ENCODE peak calls at places on chromosome 11, in eight cellular contexts. One of them, this sample, is unnamed.

GRCh38 chr11:134170909-134171281 is 52.9 kb downstream of the NCAPD3 start:
- DNase-seq in left ventricle myocardium inferior: no peak
- DNase-seq in ACHN: no peak
- DNase-seq in AG08396: peak
- DNase-seq in heart left ventricle: no peak
- DNase-seq in nephron progenitor cell: no peak
- DNase-seq in stimulated activated CD8-positive, alpha-beta memory T cell treated with anti-CD3 and anti-CD28 coated beads, Interleukin-4, amount 100 ng/mL, for 1 hour: no peak
- DNase-seq in SW 1271: no peak
- DNase-seq in this sample: no peak

GRCh38 chr11:75033916-75034315 is 45.2 kb downstream of the NEU3 start:
- DNase-seq in left ventricle myocardium inferior: no peak
- DNase-seq in ACHN: no peak
- DNase-seq in AG08396: no peak
- DNase-seq in heart left ventricle: no peak
- DNase-seq in nephron progenitor cell: no peak
- DNase-seq in stimulated activated CD8-positive, alpha-beta memory T cell treated with anti-CD3 and anti-CD28 coated beads, Interleukin-4, amount 100 ng/mL, for 1 hour: no peak
- DNase-seq in SW 1271: no peak
- DNase-seq in this sample: no peak

GRCh38 chr11:19251577-19251976 is 10.8 kb upstream of the E2F8 start:
- DNase-seq in left ventricle myocardium inferior: no peak
- DNase-seq in ACHN: no peak
- DNase-seq in AG08396: no peak
- DNase-seq in heart left ventricle: no peak
- DNase-seq in nephron progenitor cell: no peak
- DNase-seq in stimulated activated CD8-positive, alpha-beta memory T cell treated with anti-CD3 and anti-CD28 coated beads, Interleukin-4, amount 100 ng/mL, for 1 hour: no peak
- DNase-seq in SW 1271: no peak
- DNase-seq in this sample: no peak

GRCh38 chr11:67524480-67524808 is 1.2 kb upstream of the CABP2 start:
- DNase-seq in left ventricle myocardium inferior: no peak
- DNase-seq in ACHN: no peak
- DNase-seq in AG08396: no peak
- DNase-seq in heart left ventricle: no peak
- DNase-seq in nephron progenitor cell: no peak
- DNase-seq in stimulated activated CD8-positive, alpha-beta memory T cell treated with anti-CD3 and anti-CD28 coated beads, Interleukin-4, amount 100 ng/mL, for 1 hour: no peak
- DNase-seq in SW 1271: no peak
- DNase-seq in this sample: no peak

GRCh38 chr11:20248345-20248744 is 88.1 kb upstream of the DBX1 start:
- DNase-seq in left ventricle myocardium inferior: no peak
- DNase-seq in ACHN: no peak
- DNase-seq in AG08396: no peak
- DNase-seq in heart left ventricle: no peak
- DNase-seq in nephron progenitor cell: no peak
- DNase-seq in stimulated activated CD8-positive, alpha-beta memory T cell treated with anti-CD3 and anti-CD28 coated beads, Interleukin-4, amount 100 ng/mL, for 1 hour: no peak
- DNase-seq in SW 1271: no peak
- DNase-seq in this sample: no peak

GRCh38 chr11:89184021-89184420 is 6.3 kb downstream of the TYR start:
- DNase-seq in left ventricle myocardium inferior: no peak
- DNase-seq in ACHN: no peak
- DNase-seq in AG08396: peak
- DNase-seq in heart left ventricle: no peak
- DNase-seq in nephron progenitor cell: no peak
- DNase-seq in stimulated activated CD8-positive, alpha-beta memory T cell treated with anti-CD3 and anti-CD28 coated beads, Interleukin-4, amount 100 ng/mL, for 1 hour: no peak
- DNase-seq in SW 1271: no peak
- DNase-seq in this sample: no peak

GRCh38 chr11:16815047-16815767 is 76.8 kb downstream of the C11orf58 start:
- DNase-seq in left ventricle myocardium inferior: peak
- DNase-seq in ACHN: no peak
- DNase-seq in AG08396: peak
- DNase-seq in heart left ventricle: no peak
- DNase-seq in nephron progenitor cell: peak
- DNase-seq in stimulated activated CD8-positive, alpha-beta memory T cell treated with anti-CD3 and anti-CD28 coated beads, Interleukin-4, amount 100 ng/mL, for 1 hour: no peak
- DNase-seq in SW 1271: no peak
- DNase-seq in this sample: no peak

GRCh38 chr11:83073248-83073647 is 1.6 kb upstream of the RAB30 start:
- DNase-seq in left ventricle myocardium inferior: no peak
- DNase-seq in ACHN: no peak
- DNase-seq in AG08396: no peak
- DNase-seq in heart left ventricle: no peak
- DNase-seq in nephron progenitor cell: no peak
- DNase-seq in stimulated activated CD8-positive, alpha-beta memory T cell treated with anti-CD3 and anti-CD28 coated beads, Interleukin-4, amount 100 ng/mL, for 1 hour: no peak
- DNase-seq in SW 1271: no peak
- DNase-seq in this sample: no peak

GRCh38 chr11:43947003-43947500 is 4.6 kb downstream of the C11orf96 start:
- DNase-seq in left ventricle myocardium inferior: no peak
- DNase-seq in ACHN: peak
- DNase-seq in AG08396: peak
- DNase-seq in heart left ventricle: no peak
- DNase-seq in nephron progenitor cell: peak
- DNase-seq in stimulated activated CD8-positive, alpha-beta memory T cell treated with anti-CD3 and anti-CD28 coated beads, Interleukin-4, amount 100 ng/mL, for 1 hour: no peak
- DNase-seq in SW 1271: peak
- DNase-seq in this sample: no peak

GRCh38 chr11:128367573-128367972 is 219.8 kb downstream of the ETS1 start:
- DNase-seq in left ventricle myocardium inferior: no peak
- DNase-seq in ACHN: no peak
- DNase-seq in AG08396: no peak
- DNase-seq in heart left ventricle: no peak
- DNase-seq in nephron progenitor cell: no peak
- DNase-seq in stimulated activated CD8-positive, alpha-beta memory T cell treated with anti-CD3 and anti-CD28 coated beads, Interleukin-4, amount 100 ng/mL, for 1 hour: no peak
- DNase-seq in SW 1271: no peak
- DNase-seq in this sample: no peak

GRCh38 chr11:119643878-119644225 is 85.1 kb downstream of the NECTIN1 start:
- DNase-seq in left ventricle myocardium inferior: no peak
- DNase-seq in ACHN: no peak
- DNase-seq in AG08396: no peak
- DNase-seq in heart left ventricle: no peak
- DNase-seq in nephron progenitor cell: no peak
- DNase-seq in stimulated activated CD8-positive, alpha-beta memory T cell treated with anti-CD3 and anti-CD28 coated beads, Interleukin-4, amount 100 ng/mL, for 1 hour: no peak
- DNase-seq in SW 1271: no peak
- DNase-seq in this sample: no peak

GRCh38 chr11:15473954-15474837 is 359.5 kb downstream of the INSC start:
- DNase-seq in left ventricle myocardium inferior: no peak
- DNase-seq in ACHN: no peak
- DNase-seq in AG08396: no peak
- DNase-seq in heart left ventricle: no peak
- DNase-seq in nephron progenitor cell: no peak
- DNase-seq in stimulated activated CD8-positive, alpha-beta memory T cell treated with anti-CD3 and anti-CD28 coated beads, Interleukin-4, amount 100 ng/mL, for 1 hour: no peak
- DNase-seq in SW 1271: no peak
- DNase-seq in this sample: no peak

GRCh38 chr11:31817054-31817620 is 6.0 kb upstream of the PAX6 start:
- DNase-seq in left ventricle myocardium inferior: no peak
- DNase-seq in ACHN: peak
- DNase-seq in AG08396: peak
- DNase-seq in heart left ventricle: no peak
- DNase-seq in nephron progenitor cell: peak
- DNase-seq in stimulated activated CD8-positive, alpha-beta memory T cell treated with anti-CD3 and anti-CD28 coated beads, Interleukin-4, amount 100 ng/mL, for 1 hour: no peak
- DNase-seq in SW 1271: no peak
- DNase-seq in this sample: no peak

GRCh38 chr11:48025983-48026340 is 45.6 kb downstream of the PTPRJ start:
- DNase-seq in left ventricle myocardium inferior: no peak
- DNase-seq in ACHN: no peak
- DNase-seq in AG08396: no peak
- DNase-seq in heart left ventricle: no peak
- DNase-seq in nephron progenitor cell: no peak
- DNase-seq in stimulated activated CD8-positive, alpha-beta memory T cell treated with anti-CD3 and anti-CD28 coated beads, Interleukin-4, amount 100 ng/mL, for 1 hour: no peak
- DNase-seq in SW 1271: no peak
- DNase-seq in this sample: no peak

GRCh38 chr11:8533332-8533731 is 60.7 kb downstream of the STK33 start:
- DNase-seq in left ventricle myocardium inferior: no peak
- DNase-seq in ACHN: peak
- DNase-seq in AG08396: no peak
- DNase-seq in heart left ventricle: no peak
- DNase-seq in nephron progenitor cell: no peak
- DNase-seq in stimulated activated CD8-positive, alpha-beta memory T cell treated with anti-CD3 and anti-CD28 coated beads, Interleukin-4, amount 100 ng/mL, for 1 hour: no peak
- DNase-seq in SW 1271: no peak
- DNase-seq in this sample: no peak

GRCh38 chr11:1757861-1758610 is 5.7 kb downstream of the CTSD start:
- DNase-seq in left ventricle myocardium inferior: no peak
- DNase-seq in ACHN: no peak
- DNase-seq in AG08396: no peak
- DNase-seq in heart left ventricle: peak
- DNase-seq in nephron progenitor cell: no peak
- DNase-seq in stimulated activated CD8-positive, alpha-beta memory T cell treated with anti-CD3 and anti-CD28 coated beads, Interleukin-4, amount 100 ng/mL, for 1 hour: peak
- DNase-seq in SW 1271: no peak
- DNase-seq in this sample: no peak

GRCh38 chr11:16839821-16840220 is 101.4 kb downstream of the C11orf58 start:
- DNase-seq in left ventricle myocardium inferior: no peak
- DNase-seq in ACHN: no peak
- DNase-seq in AG08396: no peak
- DNase-seq in heart left ventricle: no peak
- DNase-seq in nephron progenitor cell: no peak
- DNase-seq in stimulated activated CD8-positive, alpha-beta memory T cell treated with anti-CD3 and anti-CD28 coated beads, Interleukin-4, amount 100 ng/mL, for 1 hour: no peak
- DNase-seq in SW 1271: no peak
- DNase-seq in this sample: no peak

GRCh38 chr11:130666781-130667251 is 218.4 kb downstream of the ADAMTS15 start:
- DNase-seq in left ventricle myocardium inferior: no peak
- DNase-seq in ACHN: peak
- DNase-seq in AG08396: no peak
- DNase-seq in heart left ventricle: no peak
- DNase-seq in nephron progenitor cell: no peak
- DNase-seq in stimulated activated CD8-positive, alpha-beta memory T cell treated with anti-CD3 and anti-CD28 coated beads, Interleukin-4, amount 100 ng/mL, for 1 hour: no peak
- DNase-seq in SW 1271: no peak
- DNase-seq in this sample: no peak

GRCh38 chr11:73894725-73895335 is 18.0 kb downstream of the PAAF1 start:
- DNase-seq in left ventricle myocardium inferior: no peak
- DNase-seq in ACHN: no peak
- DNase-seq in AG08396: peak
- DNase-seq in heart left ventricle: no peak
- DNase-seq in nephron progenitor cell: no peak
- DNase-seq in stimulated activated CD8-positive, alpha-beta memory T cell treated with anti-CD3 and anti-CD28 coated beads, Interleukin-4, amount 100 ng/mL, for 1 hour: no peak
- DNase-seq in SW 1271: no peak
- DNase-seq in this sample: no peak

GRCh38 chr11:68942090-68942620 is 38.5 kb downstream of the IGHMBP2 start:
- DNase-seq in left ventricle myocardium inferior: no peak
- DNase-seq in ACHN: no peak
- DNase-seq in AG08396: peak
- DNase-seq in heart left ventricle: peak
- DNase-seq in nephron progenitor cell: no peak
- DNase-seq in stimulated activated CD8-positive, alpha-beta memory T cell treated with anti-CD3 and anti-CD28 coated beads, Interleukin-4, amount 100 ng/mL, for 1 hour: no peak
- DNase-seq in SW 1271: no peak
- DNase-seq in this sample: no peak

This sample was measured in Panc1.